ENCODE peak calls at places on chromosome 4, in four cellular contexts. One of them, this sample, is unnamed.

GRCh38 chr4:1029957-1030520 is 18.6 kb downstream of the FGFRL1 start:
- DNase-seq in endothelial cell of umbilical vein: no peak
- DNase-seq in body of pancreas: no peak
- DNase-seq in A673: peak; percentile 64
- DNase-seq in this sample: no peak

GRCh38 chr4:82733636-82734035 is 65.0 kb downstream of the SCD5 start:
- DNase-seq in endothelial cell of umbilical vein: peak; percentile 47
- DNase-seq in body of pancreas: no peak
- DNase-seq in A673: no peak
- DNase-seq in this sample: peak; percentile 84

GRCh38 chr4:48939785-48940184 is 33.2 kb upstream of the OCIAD2 start:
- DNase-seq in endothelial cell of umbilical vein: peak; percentile 92
- DNase-seq in body of pancreas: no peak
- DNase-seq in A673: peak; percentile 58
- DNase-seq in this sample: peak; percentile 94

GRCh38 chr4:53494851-53495250 is 96.4 kb downstream of the LNX1 start:
- DNase-seq in endothelial cell of umbilical vein: no peak
- DNase-seq in body of pancreas: no peak
- DNase-seq in A673: no peak
- DNase-seq in this sample: no peak

GRCh38 chr4:657338-658030 is 16.6 kb downstream of the ATP5ME start:
- DNase-seq in endothelial cell of umbilical vein: no peak
- DNase-seq in body of pancreas: no peak
- DNase-seq in A673: no peak
- DNase-seq in this sample: no peak

GRCh38 chr4:4659871-4660651 is 118.2 kb upstream of the STX18 start:
- DNase-seq in endothelial cell of umbilical vein: peak; percentile 69
- DNase-seq in body of pancreas: no peak
- DNase-seq in A673: peak; percentile 82
- DNase-seq in this sample: peak; percentile 96

GRCh38 chr4:16717266-16717970 is 181.0 kb downstream of the LDB2 start:
- DNase-seq in endothelial cell of umbilical vein: no peak
- DNase-seq in body of pancreas: no peak
- DNase-seq in A673: peak; percentile 17
- DNase-seq in this sample: peak; percentile 12

GRCh38 chr4:56902703-56903102 is 5.0 kb upstream of the REST start:
- DNase-seq in endothelial cell of umbilical vein: no peak
- DNase-seq in body of pancreas: no peak
- DNase-seq in A673: no peak
- DNase-seq in this sample: no peak

GRCh38 chr4:130257271-130257670 is 1161.3 kb downstream of the C4orf33 start:
- DNase-seq in endothelial cell of umbilical vein: peak; percentile 67
- DNase-seq in body of pancreas: no peak
- DNase-seq in A673: peak; percentile 83
- DNase-seq in this sample: peak; percentile 83

GRCh38 chr4:56440983-56441382 is 4.9 kb downstream of the PAICS start:
- DNase-seq in endothelial cell of umbilical vein: no peak
- DNase-seq in body of pancreas: no peak
- DNase-seq in A673: peak; percentile 23
- DNase-seq in this sample: no peak

GRCh38 chr4:48954314-48954713 is 31.8 kb upstream of the CWH43 start:
- DNase-seq in endothelial cell of umbilical vein: no peak
- DNase-seq in body of pancreas: no peak
- DNase-seq in A673: no peak
- DNase-seq in this sample: peak; percentile 65

GRCh38 chr4:62482355-62482754 is 1282.2 kb downstream of the ADGRL3 start:
- DNase-seq in endothelial cell of umbilical vein: no peak
- DNase-seq in body of pancreas: no peak
- DNase-seq in A673: no peak
- DNase-seq in this sample: no peak

GRCh38 chr4:10982305-10982704 is 297.7 kb upstream of the CLNK start:
- DNase-seq in endothelial cell of umbilical vein: no peak
- DNase-seq in body of pancreas: no peak
- DNase-seq in A673: no peak
- DNase-seq in this sample: no peak

GRCh38 chr4:99811850-99812249 is 4.8 kb upstream of the DAPP1 start:
- DNase-seq in endothelial cell of umbilical vein: peak; percentile 40
- DNase-seq in body of pancreas: peak; percentile 49
- DNase-seq in A673: peak; percentile 55
- DNase-seq in this sample: peak; percentile 20

GRCh38 chr4:27861381-27861787 is 1000.7 kb downstream of the STIM2 start:
- DNase-seq in endothelial cell of umbilical vein: no peak
- DNase-seq in body of pancreas: peak; percentile 13
- DNase-seq in A673: peak; percentile 75
- DNase-seq in this sample: peak; percentile 44

GRCh38 chr4:78441786-78442185 is 109.8 kb upstream of the ANXA3 start:
- DNase-seq in endothelial cell of umbilical vein: no peak
- DNase-seq in body of pancreas: no peak
- DNase-seq in A673: no peak
- DNase-seq in this sample: no peak

GRCh38 chr4:88457307-88458090 is 580 bp downstream of the HERC5 start:
- DNase-seq in endothelial cell of umbilical vein: no peak
- DNase-seq in body of pancreas: peak; percentile 57
- DNase-seq in A673: no peak
- DNase-seq in this sample: peak; percentile 1

GRCh38 chr4:85498068-85498733 is 23.3 kb downstream of the ARHGAP24 start:
- DNase-seq in endothelial cell of umbilical vein: no peak
- DNase-seq in body of pancreas: peak; percentile 32
- DNase-seq in A673: no peak
- DNase-seq in this sample: peak; percentile 63

GRCh38 chr4:184174571-184175488 is 42.8 kb downstream of the ENPP6 start:
- DNase-seq in endothelial cell of umbilical vein: no peak
- DNase-seq in body of pancreas: no peak
- DNase-seq in A673: no peak
- DNase-seq in this sample: no peak

DNA sequence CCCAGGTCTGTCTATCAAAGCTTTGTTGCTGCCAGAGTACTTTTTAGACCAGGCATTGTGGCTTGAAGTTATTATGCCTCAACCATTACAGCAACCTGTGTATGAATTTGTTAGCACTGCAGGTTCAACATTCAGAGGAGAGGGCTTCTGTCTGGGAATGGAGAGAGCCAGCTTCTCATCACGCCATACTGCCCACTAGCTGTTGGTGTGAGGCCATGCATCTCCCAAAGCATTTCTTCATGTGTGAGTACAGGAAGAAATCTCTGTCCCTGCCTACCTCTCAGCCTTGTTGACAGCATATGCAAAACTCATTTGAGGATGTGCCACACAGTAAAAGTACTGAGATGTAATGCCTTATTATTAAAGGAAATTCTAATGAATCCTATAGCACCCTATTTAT is 76.9 kb upstream of the PPARGC1A start:
- DNase-seq in endothelial cell of umbilical vein: no peak
- DNase-seq in body of pancreas: no peak
- DNase-seq in A673: peak; percentile 3
- DNase-seq in this sample: no peak
- TF ChIP-seq CTCF in endothelial cell of umbilical vein: no peak
- TF ChIP-seq CTCF in body of pancreas: no peak
- TF ChIP-seq CTCF in A673: peak; percentile 33
- TF ChIP-seq CTCF in this sample: peak; percentile 41

GRCh38 chr4:121073672-121074386 is 1.5 kb upstream of the NDNF start:
- DNase-seq in endothelial cell of umbilical vein: no peak
- DNase-seq in body of pancreas: no peak
- DNase-seq in A673: no peak
- DNase-seq in this sample: no peak
- H3K4me3 ChIP-seq in endothelial cell of umbilical vein: no peak overlapping the region
- H3K4me3 ChIP-seq in body of pancreas: no peak overlapping the region
- H3K4me3 ChIP-seq in A673: no peak overlapping the region
- H3K4me3 ChIP-seq in this sample: no peak overlapping the region

GRCh38 chr4:113976937-113977855 is 2.3 kb downstream of the ARSJ start:
- DNase-seq in endothelial cell of umbilical vein: peak; percentile 73
- DNase-seq in body of pancreas: no peak
- DNase-seq in A673: no peak
- DNase-seq in this sample: peak; percentile 51

GRCh38 chr4:113979973-113980615 is 647 bp upstream of the ARSJ start:
- DNase-seq in endothelial cell of umbilical vein: peak; percentile 55
- DNase-seq in body of pancreas: no peak
- DNase-seq in A673: no peak
- DNase-seq in this sample: peak; percentile 68

GRCh38 chr4:113978561-113979156 is 788 bp downstream of the ARSJ start:
- DNase-seq in endothelial cell of umbilical vein: peak; percentile 55
- DNase-seq in body of pancreas: no peak
- DNase-seq in A673: no peak
- DNase-seq in this sample: peak; percentile 56

GRCh38 chr4:113978105-113978504 is 1.3 kb downstream of the ARSJ start:
- DNase-seq in endothelial cell of umbilical vein: no peak
- DNase-seq in body of pancreas: no peak
- DNase-seq in A673: no peak
- DNase-seq in this sample: peak; percentile 34

DNA sequence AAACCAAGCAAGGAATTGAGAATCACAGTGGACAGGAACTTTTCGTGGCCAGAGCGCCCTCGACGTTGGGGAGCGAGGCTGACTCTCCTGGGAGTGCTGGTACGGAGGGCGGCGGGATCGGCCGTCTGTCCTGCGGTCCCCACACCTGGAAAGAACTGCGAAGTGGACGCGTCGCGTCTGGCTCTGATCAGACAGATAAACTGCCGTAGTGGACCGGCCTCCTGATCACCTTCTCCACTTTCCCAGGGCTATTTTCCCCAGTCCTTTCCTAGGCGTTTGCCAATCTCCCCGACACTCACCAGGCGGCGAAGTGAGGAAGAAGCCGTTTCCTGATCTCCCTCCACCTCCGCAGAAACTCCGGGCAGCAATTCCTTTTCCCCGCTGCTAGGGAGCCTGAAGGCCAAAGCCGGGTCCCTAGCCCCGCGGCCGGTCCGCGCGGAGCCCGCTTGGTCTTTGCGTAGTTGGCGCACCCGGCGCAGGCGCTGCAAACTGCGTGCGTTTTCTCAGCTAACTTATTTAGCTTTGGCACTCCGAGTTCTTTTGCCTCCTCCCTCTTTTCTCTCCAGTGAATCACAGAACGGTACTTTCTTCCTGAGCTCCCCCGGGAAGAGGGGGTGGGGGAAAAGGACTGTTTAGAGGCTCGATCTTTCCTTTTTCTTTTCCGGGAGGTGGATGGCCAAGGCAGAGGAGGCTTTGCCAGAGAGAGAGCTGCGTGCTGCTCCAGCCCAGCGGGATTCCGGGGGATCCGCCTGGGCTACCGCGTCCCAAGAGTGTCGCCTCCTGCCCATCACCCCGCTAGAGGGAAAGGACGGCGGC is at the start of gene ARSJ:
- DNase-seq in endothelial cell of umbilical vein: peak; percentile 82
- DNase-seq in body of pancreas: peak; percentile 47
- DNase-seq in A673: peak; percentile 72
- DNase-seq in this sample: peak; percentile 88
- TF ChIP-seq CTCF in endothelial cell of umbilical vein: no peak
- TF ChIP-seq CTCF in body of pancreas: peak; percentile 10
- TF ChIP-seq CTCF in A673: peak; percentile 21
- TF ChIP-seq CTCF in this sample: peak; percentile 26

DNA sequence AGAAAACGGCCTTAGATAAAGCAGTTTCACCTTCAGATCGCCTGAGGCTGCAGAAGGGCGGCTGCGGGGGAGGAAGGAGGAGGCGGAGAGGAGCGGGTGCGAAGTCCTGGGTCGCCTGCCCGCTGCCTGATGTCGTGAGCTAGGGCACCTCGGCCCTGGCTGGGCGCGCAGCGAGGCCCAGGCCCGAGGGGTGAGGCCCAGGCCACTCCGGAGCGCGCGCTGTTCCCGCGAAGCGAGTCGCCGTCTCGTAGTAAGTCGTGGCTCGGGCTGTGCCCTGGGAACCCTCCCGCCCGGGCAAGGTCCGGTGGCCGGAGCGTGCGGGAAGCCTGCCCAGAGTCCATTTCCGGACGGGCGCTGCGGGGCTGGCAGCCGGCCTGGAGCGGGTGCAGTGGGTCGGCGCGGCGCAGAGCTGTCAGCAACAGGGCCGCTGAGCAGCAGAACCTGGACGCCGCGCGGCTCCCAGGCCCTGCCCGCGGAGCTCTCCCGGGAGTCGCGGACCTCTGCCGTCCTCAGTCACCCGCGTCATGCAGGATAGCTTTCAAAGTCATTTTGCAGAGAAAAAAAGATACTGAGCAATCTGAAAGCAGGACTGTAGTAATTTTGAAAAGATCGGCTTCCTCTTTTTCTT is 18.7 kb downstream of the TRIM2 start:
- DNase-seq in endothelial cell of umbilical vein: peak; percentile 69
- DNase-seq in body of pancreas: peak; percentile 43
- DNase-seq in A673: peak; percentile 46
- DNase-seq in this sample: peak; percentile 52
- H3K4me3 ChIP-seq in endothelial cell of umbilical vein: peak overlapping the region; percentile 39
- H3K4me3 ChIP-seq in body of pancreas: peak overlapping the region; percentile 19
- H3K4me3 ChIP-seq in A673: peak overlapping the region; percentile 66
- H3K4me3 ChIP-seq in this sample: peak overlapping the region; percentile 64

DNA sequence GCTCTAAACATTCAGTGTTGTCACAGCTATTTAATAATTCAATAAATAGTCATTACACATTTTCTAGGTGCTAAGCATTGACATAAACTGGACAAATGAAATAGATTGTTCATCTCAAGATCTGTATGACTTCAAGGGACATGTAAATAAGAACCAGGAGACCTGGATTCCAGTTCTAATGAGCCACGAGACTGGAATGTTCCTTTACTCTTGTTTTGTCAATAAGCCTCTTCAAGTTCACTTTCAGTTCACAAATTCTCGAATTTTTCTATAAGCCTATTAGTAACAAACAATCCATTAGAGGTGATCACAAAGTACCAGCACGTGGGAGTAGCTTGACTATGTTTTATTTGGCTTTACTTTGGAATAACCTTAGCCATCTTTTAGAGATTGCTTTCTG is 514.0 kb upstream of the SMIM31 start:
- DNase-seq in endothelial cell of umbilical vein: no peak
- DNase-seq in body of pancreas: no peak
- DNase-seq in A673: no peak
- DNase-seq in this sample: peak; percentile 19
- TF ChIP-seq CTCF in endothelial cell of umbilical vein: no peak
- TF ChIP-seq CTCF in body of pancreas: no peak
- TF ChIP-seq CTCF in A673: no peak
- TF ChIP-seq CTCF in this sample: no peak

DNA sequence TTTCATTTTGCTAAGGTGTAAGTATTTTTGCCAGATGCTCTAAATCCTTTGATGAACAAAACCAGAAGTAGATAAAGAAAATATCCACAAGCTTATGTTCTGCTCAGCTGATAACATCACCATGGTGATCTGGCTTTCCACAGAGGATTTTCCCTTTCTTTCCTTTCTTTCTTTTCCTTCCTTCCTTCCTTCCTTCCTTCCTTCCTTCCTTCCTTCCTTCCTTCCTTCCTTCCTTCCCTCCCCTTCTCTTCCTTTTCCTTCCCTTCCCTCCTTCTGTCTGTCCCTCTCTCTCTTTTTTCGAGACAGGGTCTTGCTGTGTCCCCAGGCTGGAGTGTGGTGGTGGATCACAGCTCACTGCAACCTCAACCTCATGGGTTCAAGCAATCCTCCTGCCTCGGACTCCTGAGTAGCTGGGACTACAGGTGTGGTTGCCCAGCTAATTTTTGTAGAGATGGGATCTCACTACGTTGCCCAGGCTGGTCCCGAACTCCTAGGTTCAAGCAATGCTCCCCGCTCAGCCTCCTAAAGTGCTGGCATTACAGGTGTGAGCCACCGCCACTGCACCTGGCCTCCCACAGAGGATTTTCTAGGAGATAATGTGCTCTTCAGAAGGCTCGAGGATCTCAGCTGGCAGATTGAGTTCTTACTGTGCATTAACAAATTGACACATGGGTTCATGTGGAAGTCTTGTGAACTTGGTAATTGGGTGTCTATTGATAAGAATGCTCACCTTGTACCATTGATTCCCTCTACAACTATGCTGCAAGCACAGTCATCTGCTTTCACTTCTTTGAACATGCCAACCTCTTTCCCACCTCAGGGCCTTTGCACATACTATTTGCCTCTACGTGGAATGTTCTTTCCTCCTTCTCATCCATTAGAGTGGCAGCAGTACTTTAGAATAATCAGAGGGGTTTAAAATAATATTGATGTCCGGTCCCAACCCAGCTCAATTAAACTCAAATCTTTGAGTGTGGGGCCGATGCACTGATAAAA is 1.4 kb upstream of the RHOH start:
- DNase-seq in endothelial cell of umbilical vein: no peak
- DNase-seq in body of pancreas: no peak
- DNase-seq in A673: peak; percentile 91
- DNase-seq in this sample: no peak
- H3K4me3 ChIP-seq in endothelial cell of umbilical vein: no peak overlapping the region
- H3K4me3 ChIP-seq in body of pancreas: no peak overlapping the region
- H3K4me3 ChIP-seq in A673: peak overlapping the region; percentile 19
- H3K4me3 ChIP-seq in this sample: no peak overlapping the region